ENCODE peak calls at places on chromosomes 4 and X, in eight cellular contexts. One of them, this sample, is unnamed.

GRCh38 chr4:45186249-45186648 is 459.9 kb upstream of the GNPDA2 start:
- DNase-seq in amniotic stem cell: no peak
- DNase-seq in Right ventricle myocardium superior: no peak
- DNase-seq in putamen: no peak
- DNase-seq in NCI-H748 treated with DMSO at 0.1 percent for 48 hours: no peak
- DNase-seq in T-cell: no peak
- DNase-seq in activated CD4-positive, alpha-beta T cell treated with anti-CD3 and anti-CD28 coated beads for 24 hours: no peak
- DNase-seq in activated CD4-positive, CD25-positive, alpha-beta regulatory T cell treated with anti-CD3 and anti-CD28 coated beads, Interleukin-2, amount 50 U/mL, for 72 hours: no peak
- DNase-seq in this sample: no peak

GRCh38 chr4:161658658-161659057 is 505.1 kb downstream of the FSTL5 start:
- DNase-seq in NCI-H748 treated with DMSO at 0.1 percent for 48 hours: no peak
- DNase-seq in T-cell: no peak
- DNase-seq in Right ventricle myocardium superior: no peak
- DNase-seq in activated CD4-positive, alpha-beta T cell treated with anti-CD3 and anti-CD28 coated beads for 24 hours: no peak
- DNase-seq in amniotic stem cell: no peak
- DNase-seq in putamen: no peak
- DNase-seq in activated CD4-positive, CD25-positive, alpha-beta regulatory T cell treated with anti-CD3 and anti-CD28 coated beads, Interleukin-2, amount 50 U/mL, for 72 hours: no peak
- DNase-seq in this sample: no peak

GRCh38 chr4:3364199-3364598 is 71.4 kb downstream of the RGS12 start:
- DNase-seq in activated CD4-positive, CD25-positive, alpha-beta regulatory T cell treated with anti-CD3 and anti-CD28 coated beads, Interleukin-2, amount 50 U/mL, for 72 hours: no peak
- DNase-seq in NCI-H748 treated with DMSO at 0.1 percent for 48 hours: no peak
- DNase-seq in Right ventricle myocardium superior: no peak
- DNase-seq in amniotic stem cell: no peak
- DNase-seq in activated CD4-positive, alpha-beta T cell treated with anti-CD3 and anti-CD28 coated beads for 24 hours: no peak
- DNase-seq in T-cell: no peak
- DNase-seq in putamen: no peak
- DNase-seq in this sample: no peak

GRCh38 chrX:49919617-49920016 is 2.8 kb upstream of the CLCN5 start:
- DNase-seq in activated CD4-positive, alpha-beta T cell treated with anti-CD3 and anti-CD28 coated beads for 24 hours: no peak
- DNase-seq in putamen: no peak
- DNase-seq in amniotic stem cell: no peak
- DNase-seq in NCI-H748 treated with DMSO at 0.1 percent for 48 hours: no peak
- DNase-seq in activated CD4-positive, CD25-positive, alpha-beta regulatory T cell treated with anti-CD3 and anti-CD28 coated beads, Interleukin-2, amount 50 U/mL, for 72 hours: peak
- DNase-seq in Right ventricle myocardium superior: peak
- DNase-seq in T-cell: no peak
- DNase-seq in this sample: peak

GRCh38 chr4:117334451-117335188 is 249.2 kb upstream of the TRAM1L1 start:
- DNase-seq in NCI-H748 treated with DMSO at 0.1 percent for 48 hours: no peak
- DNase-seq in Right ventricle myocardium superior: no peak
- DNase-seq in activated CD4-positive, CD25-positive, alpha-beta regulatory T cell treated with anti-CD3 and anti-CD28 coated beads, Interleukin-2, amount 50 U/mL, for 72 hours: no peak
- DNase-seq in amniotic stem cell: no peak
- DNase-seq in putamen: no peak
- DNase-seq in activated CD4-positive, alpha-beta T cell treated with anti-CD3 and anti-CD28 coated beads for 24 hours: no peak
- DNase-seq in T-cell: no peak
- DNase-seq in this sample: no peak

GRCh38 chr4:77293426-77293825 is 136.4 kb downstream of the CCNG2 start:
- DNase-seq in T-cell: no peak
- DNase-seq in activated CD4-positive, alpha-beta T cell treated with anti-CD3 and anti-CD28 coated beads for 24 hours: no peak
- DNase-seq in Right ventricle myocardium superior: no peak
- DNase-seq in NCI-H748 treated with DMSO at 0.1 percent for 48 hours: no peak
- DNase-seq in amniotic stem cell: no peak
- DNase-seq in activated CD4-positive, CD25-positive, alpha-beta regulatory T cell treated with anti-CD3 and anti-CD28 coated beads, Interleukin-2, amount 50 U/mL, for 72 hours: no peak
- DNase-seq in putamen: no peak
- DNase-seq in this sample: no peak

GRCh38 chr4:81211956-81212355 is 3.1 kb downstream of the PRKG2 start:
- DNase-seq in Right ventricle myocardium superior: no peak
- DNase-seq in activated CD4-positive, CD25-positive, alpha-beta regulatory T cell treated with anti-CD3 and anti-CD28 coated beads, Interleukin-2, amount 50 U/mL, for 72 hours: no peak
- DNase-seq in T-cell: no peak
- DNase-seq in NCI-H748 treated with DMSO at 0.1 percent for 48 hours: no peak
- DNase-seq in amniotic stem cell: no peak
- DNase-seq in activated CD4-positive, alpha-beta T cell treated with anti-CD3 and anti-CD28 coated beads for 24 hours: no peak
- DNase-seq in putamen: no peak
- DNase-seq in this sample: no peak

GRCh38 chr4:131644619-131645018 is 1504.5 kb upstream of the PCDH10 start:
- DNase-seq in T-cell: no peak
- DNase-seq in Right ventricle myocardium superior: no peak
- DNase-seq in NCI-H748 treated with DMSO at 0.1 percent for 48 hours: no peak
- DNase-seq in putamen: no peak
- DNase-seq in activated CD4-positive, CD25-positive, alpha-beta regulatory T cell treated with anti-CD3 and anti-CD28 coated beads, Interleukin-2, amount 50 U/mL, for 72 hours: no peak
- DNase-seq in activated CD4-positive, alpha-beta T cell treated with anti-CD3 and anti-CD28 coated beads for 24 hours: no peak
- DNase-seq in amniotic stem cell: no peak
- DNase-seq in this sample: peak

GRCh38 chr4:102757681-102758080 is 3.1 kb downstream of the MANBA start:
- DNase-seq in activated CD4-positive, CD25-positive, alpha-beta regulatory T cell treated with anti-CD3 and anti-CD28 coated beads, Interleukin-2, amount 50 U/mL, for 72 hours: no peak
- DNase-seq in T-cell: no peak
- DNase-seq in Right ventricle myocardium superior: no peak
- DNase-seq in amniotic stem cell: no peak
- DNase-seq in NCI-H748 treated with DMSO at 0.1 percent for 48 hours: no peak
- DNase-seq in activated CD4-positive, alpha-beta T cell treated with anti-CD3 and anti-CD28 coated beads for 24 hours: no peak
- DNase-seq in putamen: no peak
- DNase-seq in this sample: no peak

GRCh38 chrX:67614414-67614813 is 70.6 kb downstream of the AR start:
- DNase-seq in activated CD4-positive, CD25-positive, alpha-beta regulatory T cell treated with anti-CD3 and anti-CD28 coated beads, Interleukin-2, amount 50 U/mL, for 72 hours: no peak
- DNase-seq in T-cell: no peak
- DNase-seq in Right ventricle myocardium superior: no peak
- DNase-seq in NCI-H748 treated with DMSO at 0.1 percent for 48 hours: no peak
- DNase-seq in amniotic stem cell: peak
- DNase-seq in putamen: no peak
- DNase-seq in activated CD4-positive, alpha-beta T cell treated with anti-CD3 and anti-CD28 coated beads for 24 hours: no peak
- DNase-seq in this sample: peak

GRCh38 chr4:110344165-110344564 is 131.8 kb upstream of the ENPEP start:
- DNase-seq in Right ventricle myocardium superior: no peak
- DNase-seq in activated CD4-positive, CD25-positive, alpha-beta regulatory T cell treated with anti-CD3 and anti-CD28 coated beads, Interleukin-2, amount 50 U/mL, for 72 hours: no peak
- DNase-seq in amniotic stem cell: no peak
- DNase-seq in activated CD4-positive, alpha-beta T cell treated with anti-CD3 and anti-CD28 coated beads for 24 hours: no peak
- DNase-seq in NCI-H748 treated with DMSO at 0.1 percent for 48 hours: no peak
- DNase-seq in putamen: no peak
- DNase-seq in T-cell: no peak
- DNase-seq in this sample: no peak

GRCh38 chr4:88722828-88723227 is 25.2 kb upstream of the NAP1L5 start:
- DNase-seq in activated CD4-positive, CD25-positive, alpha-beta regulatory T cell treated with anti-CD3 and anti-CD28 coated beads, Interleukin-2, amount 50 U/mL, for 72 hours: no peak
- DNase-seq in NCI-H748 treated with DMSO at 0.1 percent for 48 hours: no peak
- DNase-seq in activated CD4-positive, alpha-beta T cell treated with anti-CD3 and anti-CD28 coated beads for 24 hours: no peak
- DNase-seq in Right ventricle myocardium superior: peak
- DNase-seq in putamen: no peak
- DNase-seq in amniotic stem cell: no peak
- DNase-seq in T-cell: no peak
- DNase-seq in this sample: no peak

GRCh38 chr4:82360298-82361177 is 13.3 kb downstream of the HNRNPD start:
- DNase-seq in amniotic stem cell: peak
- DNase-seq in putamen: no peak
- DNase-seq in activated CD4-positive, CD25-positive, alpha-beta regulatory T cell treated with anti-CD3 and anti-CD28 coated beads, Interleukin-2, amount 50 U/mL, for 72 hours: no peak
- DNase-seq in NCI-H748 treated with DMSO at 0.1 percent for 48 hours: peak
- DNase-seq in activated CD4-positive, alpha-beta T cell treated with anti-CD3 and anti-CD28 coated beads for 24 hours: no peak
- DNase-seq in T-cell: no peak
- DNase-seq in Right ventricle myocardium superior: no peak
- DNase-seq in this sample: peak

GRCh38 chr4:79585834-79586233 is 177.8 kb upstream of the GK2 start:
- DNase-seq in activated CD4-positive, CD25-positive, alpha-beta regulatory T cell treated with anti-CD3 and anti-CD28 coated beads, Interleukin-2, amount 50 U/mL, for 72 hours: no peak
- DNase-seq in amniotic stem cell: no peak
- DNase-seq in activated CD4-positive, alpha-beta T cell treated with anti-CD3 and anti-CD28 coated beads for 24 hours: no peak
- DNase-seq in Right ventricle myocardium superior: no peak
- DNase-seq in NCI-H748 treated with DMSO at 0.1 percent for 48 hours: no peak
- DNase-seq in putamen: no peak
- DNase-seq in T-cell: no peak
- DNase-seq in this sample: no peak

GRCh38 chrX:74018253-74018652 is 285.7 kb upstream of the ZCCHC13 start:
- DNase-seq in NCI-H748 treated with DMSO at 0.1 percent for 48 hours: no peak
- DNase-seq in activated CD4-positive, CD25-positive, alpha-beta regulatory T cell treated with anti-CD3 and anti-CD28 coated beads, Interleukin-2, amount 50 U/mL, for 72 hours: no peak
- DNase-seq in T-cell: no peak
- DNase-seq in Right ventricle myocardium superior: no peak
- DNase-seq in amniotic stem cell: no peak
- DNase-seq in putamen: no peak
- DNase-seq in activated CD4-positive, alpha-beta T cell treated with anti-CD3 and anti-CD28 coated beads for 24 hours: no peak
- DNase-seq in this sample: no peak

GRCh38 chr4:98521486-98521885 is 136.9 kb downstream of the TSPAN5 start:
- DNase-seq in putamen: no peak
- DNase-seq in amniotic stem cell: no peak
- DNase-seq in T-cell: no peak
- DNase-seq in Right ventricle myocardium superior: no peak
- DNase-seq in NCI-H748 treated with DMSO at 0.1 percent for 48 hours: no peak
- DNase-seq in activated CD4-positive, CD25-positive, alpha-beta regulatory T cell treated with anti-CD3 and anti-CD28 coated beads, Interleukin-2, amount 50 U/mL, for 72 hours: no peak
- DNase-seq in activated CD4-positive, alpha-beta T cell treated with anti-CD3 and anti-CD28 coated beads for 24 hours: no peak
- DNase-seq in this sample: no peak

GRCh38 chrX:153430796-153431195 is 15.1 kb downstream of the TREX2 start:
- DNase-seq in activated CD4-positive, alpha-beta T cell treated with anti-CD3 and anti-CD28 coated beads for 24 hours: no peak
- DNase-seq in T-cell: no peak
- DNase-seq in activated CD4-positive, CD25-positive, alpha-beta regulatory T cell treated with anti-CD3 and anti-CD28 coated beads, Interleukin-2, amount 50 U/mL, for 72 hours: no peak
- DNase-seq in NCI-H748 treated with DMSO at 0.1 percent for 48 hours: no peak
- DNase-seq in putamen: no peak
- DNase-seq in amniotic stem cell: no peak
- DNase-seq in Right ventricle myocardium superior: no peak
- DNase-seq in this sample: no peak

GRCh38 chr4:87133183-87133582 is 87.2 kb downstream of the KLHL8 start:
- DNase-seq in amniotic stem cell: no peak
- DNase-seq in activated CD4-positive, CD25-positive, alpha-beta regulatory T cell treated with anti-CD3 and anti-CD28 coated beads, Interleukin-2, amount 50 U/mL, for 72 hours: no peak
- DNase-seq in T-cell: no peak
- DNase-seq in activated CD4-positive, alpha-beta T cell treated with anti-CD3 and anti-CD28 coated beads for 24 hours: no peak
- DNase-seq in Right ventricle myocardium superior: no peak
- DNase-seq in NCI-H748 treated with DMSO at 0.1 percent for 48 hours: no peak
- DNase-seq in putamen: no peak
- DNase-seq in this sample: no peak

GRCh38 chrX:152614786-152615185 is 22.9 kb upstream of the GABRQ start:
- DNase-seq in NCI-H748 treated with DMSO at 0.1 percent for 48 hours: no peak
- DNase-seq in activated CD4-positive, alpha-beta T cell treated with anti-CD3 and anti-CD28 coated beads for 24 hours: no peak
- DNase-seq in activated CD4-positive, CD25-positive, alpha-beta regulatory T cell treated with anti-CD3 and anti-CD28 coated beads, Interleukin-2, amount 50 U/mL, for 72 hours: no peak
- DNase-seq in amniotic stem cell: no peak
- DNase-seq in T-cell: no peak
- DNase-seq in Right ventricle myocardium superior: no peak
- DNase-seq in putamen: no peak
- DNase-seq in this sample: no peak

GRCh38 chr4:185721949-185722316 is 90.1 kb downstream of the SORBS2 start:
- DNase-seq in NCI-H748 treated with DMSO at 0.1 percent for 48 hours: no peak
- DNase-seq in T-cell: no peak
- DNase-seq in activated CD4-positive, CD25-positive, alpha-beta regulatory T cell treated with anti-CD3 and anti-CD28 coated beads, Interleukin-2, amount 50 U/mL, for 72 hours: no peak
- DNase-seq in putamen: no peak
- DNase-seq in Right ventricle myocardium superior: no peak
- DNase-seq in amniotic stem cell: no peak
- DNase-seq in activated CD4-positive, alpha-beta T cell treated with anti-CD3 and anti-CD28 coated beads for 24 hours: no peak
- DNase-seq in this sample: no peak

GRCh38 chr4:172897046-172897445 is 271.6 kb upstream of the GALNT7 start:
- DNase-seq in Right ventricle myocardium superior: no peak
- DNase-seq in activated CD4-positive, alpha-beta T cell treated with anti-CD3 and anti-CD28 coated beads for 24 hours: no peak
- DNase-seq in NCI-H748 treated with DMSO at 0.1 percent for 48 hours: no peak
- DNase-seq in putamen: no peak
- DNase-seq in T-cell: no peak
- DNase-seq in amniotic stem cell: no peak
- DNase-seq in activated CD4-positive, CD25-positive, alpha-beta regulatory T cell treated with anti-CD3 and anti-CD28 coated beads, Interleukin-2, amount 50 U/mL, for 72 hours: no peak
- DNase-seq in this sample: no peak

GRCh38 chrX:120560405-120560841 is 339 bp downstream of the CUL4B start:
- DNase-seq in NCI-H748 treated with DMSO at 0.1 percent for 48 hours: no peak
- DNase-seq in activated CD4-positive, CD25-positive, alpha-beta regulatory T cell treated with anti-CD3 and anti-CD28 coated beads, Interleukin-2, amount 50 U/mL, for 72 hours: peak
- DNase-seq in Right ventricle myocardium superior: no peak
- DNase-seq in T-cell: peak
- DNase-seq in amniotic stem cell: peak
- DNase-seq in activated CD4-positive, alpha-beta T cell treated with anti-CD3 and anti-CD28 coated beads for 24 hours: peak
- DNase-seq in putamen: no peak
- DNase-seq in this sample: peak

GRCh38 chr4:159108124-159108523 is 5.2 kb downstream of the RAPGEF2 start:
- DNase-seq in T-cell: no peak
- DNase-seq in putamen: no peak
- DNase-seq in NCI-H748 treated with DMSO at 0.1 percent for 48 hours: no peak
- DNase-seq in Right ventricle myocardium superior: no peak
- DNase-seq in amniotic stem cell: no peak
- DNase-seq in activated CD4-positive, alpha-beta T cell treated with anti-CD3 and anti-CD28 coated beads for 24 hours: no peak
- DNase-seq in activated CD4-positive, CD25-positive, alpha-beta regulatory T cell treated with anti-CD3 and anti-CD28 coated beads, Interleukin-2, amount 50 U/mL, for 72 hours: no peak
- DNase-seq in this sample: no peak

GRCh38 chr4:66911898-66912297 is 633.4 kb downstream of the CENPC start:
- DNase-seq in putamen: no peak
- DNase-seq in Right ventricle myocardium superior: no peak
- DNase-seq in amniotic stem cell: no peak
- DNase-seq in T-cell: no peak
- DNase-seq in activated CD4-positive, alpha-beta T cell treated with anti-CD3 and anti-CD28 coated beads for 24 hours: no peak
- DNase-seq in NCI-H748 treated with DMSO at 0.1 percent for 48 hours: no peak
- DNase-seq in activated CD4-positive, CD25-positive, alpha-beta regulatory T cell treated with anti-CD3 and anti-CD28 coated beads, Interleukin-2, amount 50 U/mL, for 72 hours: no peak
- DNase-seq in this sample: no peak

GRCh38 chr4:162104459-162105124 is 59.2 kb downstream of the FSTL5 start:
- DNase-seq in putamen: no peak
- DNase-seq in NCI-H748 treated with DMSO at 0.1 percent for 48 hours: no peak
- DNase-seq in activated CD4-positive, CD25-positive, alpha-beta regulatory T cell treated with anti-CD3 and anti-CD28 coated beads, Interleukin-2, amount 50 U/mL, for 72 hours: no peak
- DNase-seq in activated CD4-positive, alpha-beta T cell treated with anti-CD3 and anti-CD28 coated beads for 24 hours: no peak
- DNase-seq in amniotic stem cell: no peak
- DNase-seq in Right ventricle myocardium superior: no peak
- DNase-seq in T-cell: no peak
- DNase-seq in this sample: no peak

GRCh38 chr4:186726440-186727148 is 2.9 kb upstream of the FAT1 start:
- DNase-seq in T-cell: no peak
- DNase-seq in Right ventricle myocardium superior: peak
- DNase-seq in putamen: peak
- DNase-seq in activated CD4-positive, alpha-beta T cell treated with anti-CD3 and anti-CD28 coated beads for 24 hours: no peak
- DNase-seq in activated CD4-positive, CD25-positive, alpha-beta regulatory T cell treated with anti-CD3 and anti-CD28 coated beads, Interleukin-2, amount 50 U/mL, for 72 hours: no peak
- DNase-seq in NCI-H748 treated with DMSO at 0.1 percent for 48 hours: peak
- DNase-seq in amniotic stem cell: peak
- DNase-seq in this sample: peak

GRCh38 chr4:123832173-123833026 is 435.8 kb downstream of the SPRY1 start:
- DNase-seq in putamen: peak
- DNase-seq in activated CD4-positive, CD25-positive, alpha-beta regulatory T cell treated with anti-CD3 and anti-CD28 coated beads, Interleukin-2, amount 50 U/mL, for 72 hours: no peak
- DNase-seq in NCI-H748 treated with DMSO at 0.1 percent for 48 hours: no peak
- DNase-seq in T-cell: no peak
- DNase-seq in activated CD4-positive, alpha-beta T cell treated with anti-CD3 and anti-CD28 coated beads for 24 hours: no peak
- DNase-seq in Right ventricle myocardium superior: peak
- DNase-seq in amniotic stem cell: peak
- DNase-seq in this sample: peak

GRCh38 chr4:40357738-40358137 is 22.6 kb downstream of the CHRNA9 start:
- DNase-seq in NCI-H748 treated with DMSO at 0.1 percent for 48 hours: no peak
- DNase-seq in putamen: no peak
- DNase-seq in Right ventricle myocardium superior: no peak
- DNase-seq in activated CD4-positive, CD25-positive, alpha-beta regulatory T cell treated with anti-CD3 and anti-CD28 coated beads, Interleukin-2, amount 50 U/mL, for 72 hours: no peak
- DNase-seq in amniotic stem cell: no peak
- DNase-seq in T-cell: no peak
- DNase-seq in activated CD4-positive, alpha-beta T cell treated with anti-CD3 and anti-CD28 coated beads for 24 hours: no peak
- DNase-seq in this sample: no peak

GRCh38 chr4:120809518-120809917 is 113.0 kb downstream of the PRDM5 start:
- DNase-seq in putamen: no peak
- DNase-seq in Right ventricle myocardium superior: no peak
- DNase-seq in activated CD4-positive, alpha-beta T cell treated with anti-CD3 and anti-CD28 coated beads for 24 hours: no peak
- DNase-seq in amniotic stem cell: no peak
- DNase-seq in NCI-H748 treated with DMSO at 0.1 percent for 48 hours: no peak
- DNase-seq in T-cell: no peak
- DNase-seq in activated CD4-positive, CD25-positive, alpha-beta regulatory T cell treated with anti-CD3 and anti-CD28 coated beads, Interleukin-2, amount 50 U/mL, for 72 hours: no peak
- DNase-seq in this sample: no peak

GRCh38 chrX:74343970-74344622 is 40.1 kb downstream of the ZCCHC13 start:
- DNase-seq in NCI-H748 treated with DMSO at 0.1 percent for 48 hours: peak
- DNase-seq in T-cell: peak
- DNase-seq in activated CD4-positive, CD25-positive, alpha-beta regulatory T cell treated with anti-CD3 and anti-CD28 coated beads, Interleukin-2, amount 50 U/mL, for 72 hours: no peak
- DNase-seq in Right ventricle myocardium superior: no peak
- DNase-seq in amniotic stem cell: peak
- DNase-seq in activated CD4-positive, alpha-beta T cell treated with anti-CD3 and anti-CD28 coated beads for 24 hours: peak
- DNase-seq in putamen: peak
- DNase-seq in this sample: peak

This sample was measured in dermis blood vessel endothelial cell.